ENCODE peak calls at places on chromosomes 11 and 22, in ten cellular contexts. Y is ovary, Q is HCT116, E is stomach, B is prostate gland, J is endothelial cell of umbilical vein, F is IMR-90, H is Peyer's patch, W is tibial nerve, X is A549. V is an unnamed sample.

GRCh38 chr11:47672283-47672730 is 29.9 kb upstream of the MTCH2 start:
- DNase-seq in Y (no peak), Q (no peak), E (no peak), B (no peak), J (no peak), F (peak), H (no peak), W (no peak), X (no peak), V (no peak)

GRCh38 chr11:119115484-119116234 is 5.7 kb upstream of the HINFP start:
- DNase-seq in Y (no peak), Q (no peak), E (no peak), B (no peak), J (no peak), F (no peak), H (no peak), W (no peak), X (no peak), V (no peak)

GRCh38 chr22:46613606-46613997 is 6.6 kb upstream of the GRAMD4 start:
- DNase-seq in Y (peak), Q (no peak), E (no peak), B (no peak), J (peak), F (no peak), H (peak), W (no peak), X (no peak), V (no peak)

GRCh38 chr11:19979519-19979845 is 180.8 kb downstream of the DBX1 start:
- DNase-seq in Y (no peak), Q (no peak), E (no peak), B (no peak), J (no peak), F (no peak), H (no peak), W (no peak), X (no peak), V (no peak)

GRCh38 chr11:10441652-10442503 is 13.2 kb upstream of the AMPD3 start:
- DNase-seq in Y (no peak), Q (no peak), E (no peak), B (no peak), J (no peak), F (no peak), H (peak), W (no peak), X (no peak), V (no peak)

GRCh38 chr22:24179478-24180210 is 1.6 kb upstream of the SUSD2 start:
- DNase-seq in Y (no peak), Q (no peak), E (no peak), B (no peak), J (no peak), F (no peak), H (no peak), W (no peak), X (no peak), V (no peak)

GRCh38 chr11:2924381-2924780 is 4.8 kb downstream of the PHLDA2 start:
- DNase-seq in Y (no peak), Q (no peak), E (peak), B (no peak), J (no peak), F (no peak), H (no peak), W (no peak), X (no peak), V (no peak)

GRCh38 chr22:44783581-44783980 is 31.2 kb downstream of the ARHGAP8 start:
- DNase-seq in Y (no peak), Q (no peak), E (no peak), B (no peak), J (no peak), F (no peak), H (no peak), W (no peak), X (no peak), V (no peak)

GRCh38 chr11:25890626-25891250 is 441.2 kb upstream of the ANO3 start:
- DNase-seq in Y (no peak), Q (no peak), E (no peak), B (no peak), J (peak), F (no peak), H (no peak), W (no peak), X (no peak), V (no peak)

GRCh38 chr22:42360348-42360747 is 71.9 kb downstream of the NFAM1 start:
- DNase-seq in Y (no peak), Q (no peak), E (peak), B (peak), J (no peak), F (no peak), H (no peak), W (no peak), X (no peak), V (no peak)

DNA sequence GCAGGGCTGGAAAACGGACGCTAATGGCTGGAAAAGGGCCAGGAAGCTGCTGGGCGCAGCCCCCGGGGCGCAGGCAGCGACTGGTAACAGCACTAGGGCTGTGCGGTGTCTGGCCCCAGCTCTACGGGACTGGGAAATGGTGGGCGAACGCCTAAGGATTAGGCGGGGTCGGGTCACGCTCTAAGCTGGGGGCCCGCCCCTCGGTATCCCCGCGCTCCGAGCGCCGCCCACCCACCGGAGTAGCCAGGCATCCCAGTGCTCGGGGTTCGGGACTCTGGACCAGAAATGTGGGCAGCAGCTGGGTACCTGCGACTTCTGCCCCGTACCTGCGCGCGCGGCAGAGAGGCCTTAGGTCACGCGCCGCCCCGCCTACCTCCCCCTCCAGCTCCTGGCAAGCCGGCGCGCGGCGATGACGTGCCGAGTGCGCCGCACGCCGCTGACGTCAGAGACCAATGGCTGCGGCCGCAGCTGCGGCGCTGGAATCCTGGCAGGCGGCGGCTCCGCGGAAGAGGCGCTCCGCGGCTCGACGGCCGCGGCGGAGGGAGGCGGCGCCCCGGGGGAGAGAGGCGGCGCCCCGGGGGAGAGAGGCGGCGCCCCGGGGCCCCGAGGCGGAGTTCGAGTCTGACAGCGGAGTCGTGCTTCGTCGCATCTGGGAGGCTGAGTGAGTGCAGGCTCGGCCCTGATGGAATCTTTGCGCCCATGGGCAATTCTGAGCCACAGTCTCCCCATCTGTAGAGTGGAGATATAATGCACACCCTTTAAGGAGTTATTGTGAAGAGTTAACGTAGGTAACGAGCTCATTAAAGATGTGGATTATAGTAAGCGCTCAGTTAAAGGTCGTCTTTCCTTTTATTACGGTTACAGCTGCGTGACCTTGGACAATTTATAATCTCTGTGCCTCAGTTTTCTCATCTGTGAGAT is at the start of the genes HPS4 and SRRD:
- DNase-seq in Y (peak), Q (peak), E (peak), B (peak), J (peak), F (peak), H (peak), W (peak), X (peak), V (peak)
- TF ChIP-seq POLR2A in Y (peak), Q (peak), E (no peak), B (peak), J (peak), F (peak), H (peak), W (peak), X (peak), V (no peak)

GRCh38 chr11:126310229-126310991 is 6.5 kb downstream of the DCPS start:
- DNase-seq in Y (peak), Q (peak), E (peak), B (peak), J (peak), F (peak), H (peak), W (peak), X (peak), V (peak)

GRCh38 chr11:126310992-126311310 is 7.1 kb downstream of the DCPS start:
- DNase-seq in Y (peak), Q (no peak), E (no peak), B (no peak), J (no peak), F (peak), H (no peak), W (no peak), X (no peak), V (no peak)

GRCh38 chr11:126307706-126308105 is 3.8 kb downstream of the DCPS start:
- DNase-seq in Y (peak), Q (no peak), E (no peak), B (no peak), J (peak), F (peak), H (no peak), W (no peak), X (no peak), V (no peak)

GRCh38 chr11:126305699-126306098 is 1.8 kb downstream of the DCPS start:
- DNase-seq in Y (peak), Q (no peak), E (no peak), B (no peak), J (no peak), F (no peak), H (no peak), W (no peak), X (no peak), V (no peak)

DNA sequence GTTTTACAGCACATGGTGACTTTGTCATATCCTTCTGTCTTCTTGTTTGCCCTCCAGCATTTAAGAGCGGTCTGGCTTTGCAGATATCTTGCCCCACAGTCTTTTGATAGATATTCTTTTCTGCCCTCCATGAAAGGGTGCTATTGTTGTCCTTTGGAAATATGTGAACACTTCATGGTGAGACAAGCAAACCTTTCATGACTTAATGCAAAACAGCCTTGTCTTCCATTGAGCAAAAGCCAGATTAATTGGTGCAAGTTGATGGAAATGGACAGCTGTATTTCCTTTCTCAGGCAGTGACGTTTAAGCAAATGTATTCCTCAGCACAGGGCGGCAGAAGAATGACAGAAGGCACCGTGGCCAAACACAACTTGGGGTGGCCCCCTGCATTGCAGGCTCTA is 4.4 kb downstream of the DCPS start:
- DNase-seq in Y (peak), Q (no peak), E (no peak), B (no peak), J (no peak), F (no peak), H (no peak), W (no peak), X (no peak), V (no peak)
- TF ChIP-seq POLR2A in Y (no peak), Q (no peak), E (no peak), B (no peak), J (no peak), F (no peak), H (no peak), W (no peak), X (no peak), V (no peak)

DNA sequence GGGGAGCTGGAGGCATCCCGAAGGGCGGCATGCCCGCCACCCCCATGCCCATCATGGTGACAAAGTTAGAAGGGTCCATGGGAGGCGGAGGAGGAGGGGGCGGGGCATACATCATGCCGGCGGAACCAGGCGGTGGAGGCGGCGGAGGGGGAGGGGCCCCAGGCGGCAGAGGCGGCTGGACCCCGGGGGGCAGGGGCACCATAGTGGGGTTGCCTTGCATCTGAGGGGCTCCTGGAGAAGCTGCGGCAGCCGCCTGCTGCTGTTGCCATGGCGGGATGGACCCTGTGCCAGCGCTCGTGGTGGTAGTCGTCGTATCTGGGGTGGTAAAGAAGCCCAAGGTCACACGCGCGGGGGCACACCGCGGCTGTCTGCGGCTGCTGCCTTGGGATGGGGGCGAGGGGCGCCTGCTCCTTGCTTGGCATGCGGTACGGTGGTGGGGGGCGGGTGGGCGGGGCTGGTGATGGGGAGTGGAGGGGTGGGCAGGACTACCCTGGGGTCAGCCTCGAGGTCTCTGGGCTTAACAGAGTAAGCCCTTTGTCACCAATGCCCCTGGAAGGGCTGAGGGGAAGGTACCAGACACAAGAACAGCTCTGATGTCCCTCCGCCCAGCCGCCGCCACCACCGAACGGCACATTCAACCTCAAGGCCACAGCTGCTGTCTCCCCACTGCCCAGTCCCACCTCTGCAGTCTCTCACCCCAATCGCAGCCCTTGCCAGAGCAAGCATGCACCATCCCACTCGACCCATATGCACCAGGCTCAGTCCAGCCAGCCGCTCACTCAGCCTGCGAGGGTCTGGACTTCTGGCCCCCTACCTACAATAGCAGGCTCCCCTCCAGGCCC is 6.3 kb upstream of the PYGM start:
- DNase-seq in Y (no peak), Q (no peak), E (no peak), B (no peak), J (no peak), F (no peak), H (peak), W (no peak), X (no peak), V (no peak)
- TF ChIP-seq POLR2A in Y (no peak), Q (no peak), E (no peak), B (no peak), J (no peak), F (no peak), H (no peak), W (no peak), X (no peak), V (no peak)

GRCh38 chr11:62854825-62855570 is 15.6 kb upstream of the WDR74 start:
- DNase-seq in Y (no peak), Q (no peak), E (no peak), B (no peak), J (no peak), F (no peak), H (no peak), W (no peak), X (no peak), V (no peak)
- TF ChIP-seq POLR2A in Y (no peak), Q (no peak), E (no peak), B (no peak), J (no peak), F (no peak), H (no peak), W (no peak), X (no peak), V (no peak)

DNA sequence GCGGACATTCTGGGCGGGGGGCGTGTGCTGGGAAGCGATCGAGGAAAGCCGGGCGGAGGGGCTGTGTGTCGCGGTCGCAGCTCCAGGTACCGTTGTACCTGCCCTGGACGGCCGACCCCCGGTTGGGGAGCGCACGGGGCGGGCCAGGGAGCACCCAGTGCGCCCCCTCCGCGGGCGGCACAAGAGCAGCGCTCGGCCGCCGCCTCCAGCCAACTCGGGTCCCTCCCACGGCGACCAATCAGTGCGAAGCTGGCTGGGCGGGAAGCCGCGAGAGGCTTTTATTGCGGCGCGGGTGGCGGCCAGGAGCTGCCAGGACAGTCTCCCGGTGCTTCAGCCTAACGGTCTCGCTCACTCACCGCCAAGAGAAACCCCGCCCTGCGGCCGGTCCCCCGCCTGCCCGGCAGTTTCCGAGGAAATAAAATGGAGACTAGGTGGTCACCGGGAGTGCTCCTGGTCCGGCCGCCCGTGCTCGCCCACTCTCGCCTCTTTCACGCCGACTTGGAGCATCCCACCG is 1.7 kb downstream of the NCAM1 start:
- DNase-seq in Y (peak), Q (no peak), E (peak), B (peak), J (no peak), F (no peak), H (no peak), W (no peak), X (no peak), V (no peak)
- TF ChIP-seq POLR2A in Y (no peak), Q (no peak), E (no peak), B (no peak), J (no peak), F (no peak), H (no peak), W (peak), X (no peak), V (no peak)

GRCh38 chr11:11663907-11664306 is 42.1 kb upstream of the GALNT18 start:
- DNase-seq in Y (no peak), Q (no peak), E (no peak), B (no peak), J (no peak), F (no peak), H (no peak), W (no peak), X (no peak), V (no peak)
- TF ChIP-seq POLR2A in Y (no peak), Q (no peak), E (no peak), B (no peak), J (no peak), F (no peak), H (no peak), W (no peak), X (no peak), V (no peak)